ENCODE peak calls at places on chromosomes 2 and 18, in ten cellular contexts. One of them, this sample, is unnamed.
A peak's percentile ranks its signal among the peaks of the same experiment; 100 is the strongest.

GRCh38 chr2:236970656-236971010 is 115.1 kb upstream of the COPS8 start:
- DNase-seq in neuronal stem cell: no peak
- DNase-seq in mammary epithelial cell: no peak
- DNase-seq in endodermal cell: no peak
- DNase-seq in HCT116: no peak
- DNase-seq in IMR-90: no peak
- DNase-seq in colonic mucosa: no peak
- DNase-seq in keratinocyte: no peak
- DNase-seq in adipocyte: peak; percentile 54
- DNase-seq in H1: no peak
- DNase-seq in this sample: peak; percentile 10

GRCh38 chr2:157324331-157324843 is 1.2 kb downstream of the ERMN start:
- DNase-seq in adipocyte: no peak
- DNase-seq in HCT116: no peak
- DNase-seq in H1: no peak
- DNase-seq in IMR-90: no peak
- DNase-seq in colonic mucosa: no peak
- DNase-seq in mammary epithelial cell: no peak
- DNase-seq in neuronal stem cell: no peak
- DNase-seq in keratinocyte: no peak
- DNase-seq in endodermal cell: no peak
- DNase-seq in this sample: no peak

GRCh38 chr2:220504890-220505564 is 877.6 kb downstream of the SLC4A3 start:
- DNase-seq in H1: no peak
- DNase-seq in mammary epithelial cell: peak; percentile 77
- DNase-seq in colonic mucosa: peak; percentile 17
- DNase-seq in HCT116: no peak
- DNase-seq in keratinocyte: peak; percentile 42
- DNase-seq in neuronal stem cell: no peak
- DNase-seq in endodermal cell: peak; percentile 50
- DNase-seq in IMR-90: peak; percentile 86
- DNase-seq in adipocyte: peak; percentile 30
- DNase-seq in this sample: no peak

GRCh38 chr2:42224422-42225067 is 55.4 kb downstream of the EML4 start:
- DNase-seq in H1: no peak
- DNase-seq in colonic mucosa: no peak
- DNase-seq in keratinocyte: no peak
- DNase-seq in endodermal cell: no peak
- DNase-seq in IMR-90: no peak
- DNase-seq in adipocyte: no peak
- DNase-seq in neuronal stem cell: no peak
- DNase-seq in mammary epithelial cell: no peak
- DNase-seq in HCT116: no peak
- DNase-seq in this sample: no peak

GRCh38 chr2:228624708-228625107 is 443.2 kb upstream of the SPHKAP start:
- DNase-seq in mammary epithelial cell: no peak
- DNase-seq in HCT116: no peak
- DNase-seq in adipocyte: peak; percentile 46
- DNase-seq in neuronal stem cell: no peak
- DNase-seq in IMR-90: no peak
- DNase-seq in endodermal cell: no peak
- DNase-seq in H1: no peak
- DNase-seq in colonic mucosa: no peak
- DNase-seq in keratinocyte: no peak
- DNase-seq in this sample: no peak

GRCh38 chr2:203790134-203790533 is 77.4 kb upstream of the CTLA4 start:
- DNase-seq in IMR-90: peak; percentile 15
- DNase-seq in colonic mucosa: no peak
- DNase-seq in keratinocyte: no peak
- DNase-seq in H1: no peak
- DNase-seq in adipocyte: peak; percentile 40
- DNase-seq in HCT116: no peak
- DNase-seq in mammary epithelial cell: peak; percentile 65
- DNase-seq in endodermal cell: no peak
- DNase-seq in neuronal stem cell: no peak
- DNase-seq in this sample: no peak

GRCh38 chr2:144503221-144503620 is 16.7 kb downstream of the ZEB2 start:
- DNase-seq in H1: no peak
- DNase-seq in adipocyte: no peak
- DNase-seq in keratinocyte: no peak
- DNase-seq in endodermal cell: no peak
- DNase-seq in IMR-90: no peak
- DNase-seq in HCT116: no peak
- DNase-seq in neuronal stem cell: no peak
- DNase-seq in mammary epithelial cell: no peak
- DNase-seq in colonic mucosa: no peak
- DNase-seq in this sample: no peak

GRCh38 chr2:235666240-235666781 is 172.5 kb downstream of the AGAP1 start:
- DNase-seq in neuronal stem cell: peak; percentile 88
- DNase-seq in keratinocyte: peak; percentile 21
- DNase-seq in H1: no peak
- DNase-seq in adipocyte: peak; percentile 88
- DNase-seq in mammary epithelial cell: peak; percentile 92
- DNase-seq in HCT116: peak; percentile 86
- DNase-seq in colonic mucosa: peak; percentile 70
- DNase-seq in IMR-90: peak; percentile 90
- DNase-seq in endodermal cell: peak; percentile 81
- DNase-seq in this sample: peak; percentile 74

GRCh38 chr2:215060851-215061541 is 77.4 kb downstream of the ABCA12 start:
- DNase-seq in endodermal cell: no peak
- DNase-seq in keratinocyte: no peak
- DNase-seq in adipocyte: no peak
- DNase-seq in colonic mucosa: no peak
- DNase-seq in neuronal stem cell: no peak
- DNase-seq in IMR-90: no peak
- DNase-seq in HCT116: no peak
- DNase-seq in mammary epithelial cell: no peak
- DNase-seq in H1: no peak
- DNase-seq in this sample: peak; percentile 30

GRCh38 chr2:105545731-105546622 is 147.1 kb upstream of the FHL2 start:
- DNase-seq in keratinocyte: peak; percentile 5
- DNase-seq in endodermal cell: peak; percentile 89
- DNase-seq in mammary epithelial cell: peak; percentile 44
- DNase-seq in neuronal stem cell: peak; percentile 57
- DNase-seq in H1: peak; percentile 41
- DNase-seq in HCT116: peak; percentile 46
- DNase-seq in IMR-90: peak; percentile 62
- DNase-seq in colonic mucosa: peak; percentile 78
- DNase-seq in adipocyte: peak; percentile 85
- DNase-seq in this sample: peak; percentile 12

GRCh38 chr2:48266698-48267097 is 263.3 kb upstream of the STON1 start:
- DNase-seq in HCT116: no peak
- DNase-seq in adipocyte: no peak
- DNase-seq in endodermal cell: no peak
- DNase-seq in keratinocyte: no peak
- DNase-seq in IMR-90: no peak
- DNase-seq in H1: no peak
- DNase-seq in mammary epithelial cell: no peak
- DNase-seq in neuronal stem cell: no peak
- DNase-seq in colonic mucosa: no peak
- DNase-seq in this sample: no peak

GRCh38 chr2:18301421-18302139 is 258.9 kb downstream of the RDH14 start:
- DNase-seq in endodermal cell: no peak
- DNase-seq in mammary epithelial cell: no peak
- DNase-seq in keratinocyte: no peak
- DNase-seq in colonic mucosa: no peak
- DNase-seq in adipocyte: no peak
- DNase-seq in IMR-90: no peak
- DNase-seq in neuronal stem cell: no peak
- DNase-seq in HCT116: no peak
- DNase-seq in H1: no peak
- DNase-seq in this sample: no peak

GRCh38 chr2:219247678-219248642 is 2.7 kb downstream of the STK16 start:
- DNase-seq in H1: no peak
- DNase-seq in mammary epithelial cell: no peak
- DNase-seq in endodermal cell: peak; percentile 69
- DNase-seq in keratinocyte: no peak
- DNase-seq in colonic mucosa: no peak
- DNase-seq in neuronal stem cell: no peak
- DNase-seq in adipocyte: no peak
- DNase-seq in HCT116: no peak
- DNase-seq in IMR-90: no peak
- DNase-seq in this sample: no peak

GRCh38 chr18:63363951-63364350 is 3.1 kb downstream of the KDSR start:
- DNase-seq in HCT116: no peak
- DNase-seq in colonic mucosa: no peak
- DNase-seq in adipocyte: no peak
- DNase-seq in keratinocyte: no peak
- DNase-seq in IMR-90: no peak
- DNase-seq in H1: no peak
- DNase-seq in neuronal stem cell: no peak
- DNase-seq in mammary epithelial cell: no peak
- DNase-seq in endodermal cell: no peak
- DNase-seq in this sample: no peak

GRCh38 chr2:218387369-218388194 is 5.5 kb downstream of the SLC11A1 start:
- DNase-seq in adipocyte: peak; percentile 36
- DNase-seq in colonic mucosa: peak; percentile 85
- DNase-seq in IMR-90: peak; percentile 80
- DNase-seq in H1: no peak
- DNase-seq in endodermal cell: peak; percentile 93
- DNase-seq in HCT116: no peak
- DNase-seq in mammary epithelial cell: no peak
- DNase-seq in neuronal stem cell: no peak
- DNase-seq in keratinocyte: no peak
- DNase-seq in this sample: no peak

GRCh38 chr2:25165992-25166618 is 2.3 kb downstream of the POMC start:
- DNase-seq in IMR-90: no peak
- DNase-seq in neuronal stem cell: no peak
- DNase-seq in HCT116: peak; percentile 35
- DNase-seq in adipocyte: peak; percentile 8
- DNase-seq in endodermal cell: peak; percentile 87
- DNase-seq in mammary epithelial cell: no peak
- DNase-seq in keratinocyte: no peak
- DNase-seq in colonic mucosa: peak; percentile 53
- DNase-seq in H1: no peak
- DNase-seq in this sample: no peak

GRCh38 chr2:201257381-201257940 is 2.9 kb upstream of the CASP8 start:
- DNase-seq in HCT116: no peak
- DNase-seq in adipocyte: no peak
- DNase-seq in colonic mucosa: peak; percentile 71
- DNase-seq in neuronal stem cell: no peak
- DNase-seq in IMR-90: peak; percentile 5
- DNase-seq in endodermal cell: peak; percentile 63
- DNase-seq in keratinocyte: no peak
- DNase-seq in H1: no peak
- DNase-seq in mammary epithelial cell: no peak
- DNase-seq in this sample: no peak

GRCh38 chr2:202613479-202613878 is 21.3 kb upstream of the FAM117B start:
- DNase-seq in IMR-90: no peak
- DNase-seq in endodermal cell: no peak
- DNase-seq in neuronal stem cell: no peak
- DNase-seq in colonic mucosa: no peak
- DNase-seq in mammary epithelial cell: no peak
- DNase-seq in HCT116: no peak
- DNase-seq in adipocyte: no peak
- DNase-seq in keratinocyte: no peak
- DNase-seq in H1: no peak
- DNase-seq in this sample: no peak

GRCh38 chr2:202610367-202610766 is 24.4 kb upstream of the FAM117B start:
- DNase-seq in colonic mucosa: no peak
- DNase-seq in adipocyte: no peak
- DNase-seq in HCT116: no peak
- DNase-seq in neuronal stem cell: no peak
- DNase-seq in mammary epithelial cell: peak; percentile 28
- DNase-seq in H1: no peak
- DNase-seq in endodermal cell: no peak
- DNase-seq in keratinocyte: no peak
- DNase-seq in IMR-90: peak; percentile 18
- DNase-seq in this sample: no peak

GRCh38 chr2:202612145-202612544 is 22.6 kb upstream of the FAM117B start:
- DNase-seq in adipocyte: peak; percentile 15
- DNase-seq in keratinocyte: no peak
- DNase-seq in mammary epithelial cell: no peak
- DNase-seq in IMR-90: no peak
- DNase-seq in H1: no peak
- DNase-seq in endodermal cell: no peak
- DNase-seq in colonic mucosa: no peak
- DNase-seq in neuronal stem cell: no peak
- DNase-seq in HCT116: no peak
- DNase-seq in this sample: no peak

GRCh38 chr2:202608142-202608852 is 26.5 kb upstream of the FAM117B start:
- DNase-seq in neuronal stem cell: no peak
- DNase-seq in mammary epithelial cell: no peak
- DNase-seq in endodermal cell: no peak
- DNase-seq in H1: no peak
- DNase-seq in adipocyte: no peak
- DNase-seq in IMR-90: no peak
- DNase-seq in HCT116: no peak
- DNase-seq in keratinocyte: no peak
- DNase-seq in colonic mucosa: no peak
- DNase-seq in this sample: no peak

GRCh38 chr2:202609381-202610145 is 25.2 kb upstream of the FAM117B start:
- DNase-seq in adipocyte: peak; percentile 15
- DNase-seq in IMR-90: no peak
- DNase-seq in HCT116: no peak
- DNase-seq in mammary epithelial cell: peak; percentile 80
- DNase-seq in colonic mucosa: peak; percentile 47
- DNase-seq in neuronal stem cell: no peak
- DNase-seq in endodermal cell: no peak
- DNase-seq in H1: no peak
- DNase-seq in keratinocyte: peak; percentile 19
- DNase-seq in this sample: no peak
- H3K9ac ChIP-seq in adipocyte: no peak overlapping the region
- H3K9ac ChIP-seq in IMR-90: no peak overlapping the region
- H3K9ac ChIP-seq in HCT116: no peak overlapping the region
- H3K9ac ChIP-seq in mammary epithelial cell: no peak overlapping the region
- H3K9ac ChIP-seq in colonic mucosa: no peak overlapping the region
- H3K9ac ChIP-seq in neuronal stem cell: no peak overlapping the region
- H3K9ac ChIP-seq in endodermal cell: no peak overlapping the region
- H3K9ac ChIP-seq in H1: no peak overlapping the region
- H3K9ac ChIP-seq in keratinocyte: no peak overlapping the region
- H3K9ac ChIP-seq in this sample: no peak overlapping the region

GRCh38 chr2:10564876-10565425 is 116.8 kb upstream of the ODC1 start:
- DNase-seq in endodermal cell: no peak
- DNase-seq in neuronal stem cell: no peak
- DNase-seq in mammary epithelial cell: no peak
- DNase-seq in HCT116: no peak
- DNase-seq in colonic mucosa: no peak
- DNase-seq in H1: no peak
- DNase-seq in keratinocyte: no peak
- DNase-seq in adipocyte: no peak
- DNase-seq in IMR-90: no peak
- DNase-seq in this sample: no peak
- H3K9ac ChIP-seq in endodermal cell: no peak overlapping the region
- H3K9ac ChIP-seq in neuronal stem cell: no peak overlapping the region
- H3K9ac ChIP-seq in mammary epithelial cell: no peak overlapping the region
- H3K9ac ChIP-seq in HCT116: no peak overlapping the region
- H3K9ac ChIP-seq in colonic mucosa: no peak overlapping the region
- H3K9ac ChIP-seq in H1: no peak overlapping the region
- H3K9ac ChIP-seq in keratinocyte: no peak overlapping the region
- H3K9ac ChIP-seq in adipocyte: no peak overlapping the region
- H3K9ac ChIP-seq in IMR-90: no peak overlapping the region
- H3K9ac ChIP-seq in this sample: no peak overlapping the region

GRCh38 chr2:63340443-63340842 is 247.8 kb downstream of the WDPCP start:
- DNase-seq in HCT116: no peak
- DNase-seq in endodermal cell: no peak
- DNase-seq in adipocyte: no peak
- DNase-seq in neuronal stem cell: no peak
- DNase-seq in mammary epithelial cell: no peak
- DNase-seq in IMR-90: no peak
- DNase-seq in H1: no peak
- DNase-seq in keratinocyte: no peak
- DNase-seq in colonic mucosa: no peak
- DNase-seq in this sample: no peak
- H3K9ac ChIP-seq in HCT116: no peak overlapping the region
- H3K9ac ChIP-seq in endodermal cell: no peak overlapping the region
- H3K9ac ChIP-seq in adipocyte: no peak overlapping the region
- H3K9ac ChIP-seq in neuronal stem cell: no peak overlapping the region
- H3K9ac ChIP-seq in mammary epithelial cell: no peak overlapping the region
- H3K9ac ChIP-seq in IMR-90: no peak overlapping the region
- H3K9ac ChIP-seq in H1: no peak overlapping the region
- H3K9ac ChIP-seq in keratinocyte: no peak overlapping the region
- H3K9ac ChIP-seq in colonic mucosa: no peak overlapping the region
- H3K9ac ChIP-seq in this sample: no peak overlapping the region

GRCh38 chr2:55169359-55169758 is 62.7 kb downstream of the CLHC1 start:
- DNase-seq in keratinocyte: no peak
- DNase-seq in mammary epithelial cell: no peak
- DNase-seq in endodermal cell: no peak
- DNase-seq in colonic mucosa: no peak
- DNase-seq in H1: no peak
- DNase-seq in adipocyte: no peak
- DNase-seq in IMR-90: peak; percentile 37
- DNase-seq in neuronal stem cell: no peak
- DNase-seq in HCT116: no peak
- DNase-seq in this sample: no peak
- H3K9ac ChIP-seq in keratinocyte: no peak overlapping the region
- H3K9ac ChIP-seq in mammary epithelial cell: no peak overlapping the region
- H3K9ac ChIP-seq in endodermal cell: no peak overlapping the region
- H3K9ac ChIP-seq in colonic mucosa: no peak overlapping the region
- H3K9ac ChIP-seq in H1: no peak overlapping the region
- H3K9ac ChIP-seq in adipocyte: no peak overlapping the region
- H3K9ac ChIP-seq in IMR-90: no peak overlapping the region
- H3K9ac ChIP-seq in neuronal stem cell: no peak overlapping the region
- H3K9ac ChIP-seq in HCT116: no peak overlapping the region
- H3K9ac ChIP-seq in this sample: no peak overlapping the region